ENCODE peak calls at places on chromosomes 16 and 17, in ten cellular contexts. K is SJSA1; N is heart left ventricle; L is neural progenitor cell; W is kidney; Z is right cardiac atrium; D is tibial artery; S is colonic mucosa; I is effector memory CD4-positive, alpha-beta T cell; E is iPS DF 6.9. Q is an unnamed sample.
A peak's percentile ranks its signal among the peaks of the same experiment; 100 is the strongest.

GRCh38 chr16:19884611-19885455 is at the start of gene GPRC5B:
- DNase-seq in Z (peak; percentile 60), E (no peak), I (peak; percentile 35), S (peak; percentile 48), N (peak; percentile 83), W (peak; percentile 79), L (peak; percentile 85), K (peak; percentile 61), D (no peak), Q (peak; percentile 69)

GRCh38 chr17:17999364-18000007 is 26.8 kb downstream of the DRC3 start:
- DNase-seq in D (no peak), W (no peak), L (no peak), S (no peak), I (no peak), K (no peak), E (no peak), Z (no peak), N (no peak), Q (no peak)

GRCh38 chr17:81419333-81419885 is 24.2 kb downstream of the BAHCC1 start:
- DNase-seq in I (no peak), K (peak; percentile 99), S (peak; percentile 86), N (peak; percentile 95), W (peak; percentile 98), Z (peak; percentile 96), E (no peak), D (peak; percentile 86), L (peak; percentile 57), Q (peak; percentile 95)

GRCh38 chr17:82160081-82160480 is 52.6 kb downstream of the CCDC57 start:
- DNase-seq in N (no peak), Z (no peak), K (no peak), S (no peak), L (no peak), E (no peak), W (peak; percentile 3), D (no peak), I (no peak), Q (no peak)

GRCh38 chr17:65797101-65797500 is 235.7 kb upstream of the AXIN2 start:
- DNase-seq in I (no peak), K (no peak), E (no peak), N (no peak), S (no peak), D (no peak), L (no peak), W (no peak), Z (no peak), Q (no peak)

GRCh38 chr16:84885024-84885910 is 65.5 kb downstream of the CRISPLD2 start:
- DNase-seq in D (no peak), E (no peak), K (no peak), I (no peak), N (peak; percentile 54), Z (peak; percentile 63), S (no peak), W (no peak), L (peak; percentile 41), Q (no peak)

GRCh38 chr17:68319420-68320162 is 28.3 kb downstream of the ARSG start:
- DNase-seq in E (no peak), W (no peak), L (no peak), K (no peak), I (no peak), N (no peak), S (no peak), D (no peak), Z (no peak), Q (no peak)

GRCh38 chr17:27747462-27748359 is 52.6 kb downstream of the NOS2 start:
- DNase-seq in D (no peak), Z (no peak), S (peak; percentile 12), N (no peak), W (no peak), I (no peak), K (no peak), E (peak; percentile 85), L (peak; percentile 31), Q (no peak)

GRCh38 chr17:59838196-59838911 is 54.4 kb downstream of the TUBD1 start:
- DNase-seq in D (no peak), S (peak; percentile 47), L (no peak), W (peak; percentile 24), N (no peak), E (no peak), I (no peak), Z (no peak), K (no peak), Q (no peak)

GRCh38 chr17:2975469-2975958 is 87.9 kb downstream of the OR1D5 start:
- DNase-seq in W (no peak), I (no peak), S (peak; percentile 44), K (no peak), L (no peak), D (no peak), N (no peak), E (no peak), Z (no peak), Q (no peak)

GRCh38 chr16:70772493-70772892 is 28.5 kb downstream of the VAC14 start:
- DNase-seq in D (no peak), K (no peak), L (no peak), E (no peak), Z (no peak), N (no peak), W (no peak), S (no peak), I (no peak), Q (no peak)

GRCh38 chr17:14340968-14341412 is 40.1 kb downstream of the HS3ST3B1 start:
- DNase-seq in E (no peak), S (no peak), I (no peak), K (peak; percentile 48), L (peak; percentile 65), D (no peak), Z (no peak), N (no peak), W (no peak), Q (no peak)

GRCh38 chr17:80771612-80772005 is 220.0 kb upstream of the CHMP6 start:
- DNase-seq in W (no peak), S (no peak), L (no peak), I (no peak), Z (no peak), E (no peak), K (peak; percentile 36), D (no peak), N (no peak), Q (no peak)

GRCh38 chr16:22356930-22357634 is 17.3 kb downstream of the CDR2 start:
- DNase-seq in D (no peak), W (no peak), Z (no peak), E (no peak), L (no peak), N (no peak), K (no peak), I (no peak), S (no peak), Q (no peak)
- H3K27ac ChIP-seq in D (peak overlapping the region; percentile 13), W (no peak overlapping the region), Z (no peak overlapping the region), E (no peak overlapping the region), L (no peak overlapping the region), N (no peak overlapping the region), K (no peak overlapping the region), I (peak overlapping the region; percentile 63), S (peak overlapping the region; percentile 50), Q (no peak overlapping the region)

GRCh38 chr16:2528161-2529060 is 2.8 kb downstream of the CEMP1 start:
- DNase-seq in K (no peak), L (no peak), D (no peak), I (no peak), W (peak; percentile 74), E (no peak), N (peak; percentile 58), Z (no peak), S (no peak), Q (no peak)
- H3K4me1 ChIP-seq in K (peaks cover 16% of the 10 kb centered on the region), L (no peaks in the 10 kb centered on the region), D (no peaks in the 10 kb centered on the region), I (peaks cover 8% of the 10 kb centered on the region), W (peaks cover 10% of the 10 kb centered on the region), E (peaks cover 3% of the 10 kb centered on the region), N (peaks cover 7% of the 10 kb centered on the region), Z (no peaks in the 10 kb centered on the region), S (peaks cover 6% of the 10 kb centered on the region), Q (peaks cover 12% of the 10 kb centered on the region)

GRCh38 chr17:11624968-11625367 is 26.7 kb downstream of the DNAH9 start:
- DNase-seq in I (no peak), N (no peak), W (no peak), D (no peak), E (no peak), L (no peak), S (no peak), K (no peak), Z (no peak), Q (no peak)

GRCh38 chr17:11622468-11622867 is 24.2 kb downstream of the DNAH9 start:
- DNase-seq in L (no peak), I (no peak), D (no peak), E (no peak), Z (no peak), W (no peak), K (no peak), S (no peak), N (no peak), Q (no peak)

GRCh38 chr17:11618861-11619566 is 20.7 kb downstream of the DNAH9 start:
- DNase-seq in I (no peak), S (peak; percentile 89), W (no peak), Z (peak; percentile 26), L (no peak), D (no peak), E (no peak), K (no peak), N (no peak), Q (no peak)
- H3K4me3 ChIP-seq in I (no peak overlapping the region), S (no peak overlapping the region), W (no peak overlapping the region), Z (no peak overlapping the region), L (no peak overlapping the region), D (no peak overlapping the region), E (no peak overlapping the region), K (no peak overlapping the region), N (no peak overlapping the region), Q (no peak overlapping the region)

GRCh38 chr16:46720619-46721018 is 27.5 kb downstream of the MYLK3 start:
- DNase-seq in N (no peak), K (no peak), Z (no peak), E (no peak), D (no peak), S (no peak), L (no peak), W (no peak), I (no peak), Q (no peak)

GRCh38 chr16:46719528-46719927 is 28.6 kb downstream of the MYLK3 start:
- DNase-seq in Z (no peak), W (no peak), D (no peak), S (no peak), N (no peak), I (no peak), L (no peak), E (no peak), K (no peak), Q (no peak)

GRCh38 chr16:46714797-46715591 is 25.5 kb downstream of the ORC6 start:
- DNase-seq in D (no peak), Z (no peak), L (no peak), W (no peak), N (no peak), S (no peak), I (no peak), K (no peak), E (no peak), Q (no peak)

GRCh38 chr16:46715769-46716305 is 26.4 kb downstream of the ORC6 start:
- DNase-seq in K (no peak), Z (peak; percentile 34), I (no peak), S (no peak), W (no peak), D (no peak), E (no peak), L (no peak), N (peak; percentile 81), Q (peak; percentile 78)

DNA sequence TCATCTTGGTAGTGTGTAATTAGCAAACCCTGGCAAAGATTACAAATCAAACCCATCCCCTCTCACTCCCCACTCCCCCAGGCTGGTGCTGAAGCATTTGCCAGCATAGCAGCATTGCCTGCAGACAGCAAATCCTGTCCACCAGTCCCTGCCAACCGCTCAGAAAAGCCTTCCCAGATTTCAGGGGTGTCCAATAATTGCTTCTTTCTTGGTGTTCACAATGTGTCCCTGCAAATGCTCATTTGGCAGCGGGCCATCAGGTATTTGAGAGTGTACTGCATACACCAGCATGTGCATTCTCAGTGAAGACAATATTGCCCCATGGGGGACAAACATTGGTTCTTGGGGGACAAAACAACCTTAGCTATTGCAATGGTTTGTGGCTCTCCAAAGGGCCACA is 28.2 kb downstream of the ORC6 start:
- DNase-seq in K (no peak), Z (no peak), I (no peak), L (no peak), N (no peak), D (no peak), E (no peak), S (no peak), W (no peak), Q (no peak)
- H3K27ac ChIP-seq in K (no peak overlapping the region), Z (no peak overlapping the region), I (no peak overlapping the region), L (no peak overlapping the region), N (no peak overlapping the region), D (no peak overlapping the region), E (no peak overlapping the region), S (no peak overlapping the region), W (no peak overlapping the region), Q (no peak overlapping the region)

Q was measured in heart right ventricle.